ENCODE peak calls at places on chromosomes 2 and 18, in five cellular contexts. Z, C, Y, K and E are unnamed samples.

GRCh38 chr2:43478423-43479086 is 117.3 kb downstream of the THADA start:
- DNase-seq in C (no peak), K (no peak), Z (no peak), Y (no peak), E (no peak)

GRCh38 chr2:12222561-12222960 is 476.1 kb downstream of the LPIN1 start:
- DNase-seq in Z (no peak), C (no peak), K (no peak), Y (no peak), E (no peak)

GRCh38 chr18:3441290-3441689 is 8.7 kb upstream of the TGIF1 start:
- DNase-seq in Y (peak; percentile 38), K (no peak), C (no peak), Z (peak; percentile 10), E (peak; percentile 32)

GRCh38 chr18:11148655-11149440 is 521 bp downstream of the PIEZO2 start:
- DNase-seq in C (no peak), K (no peak), Y (peak; percentile 38), Z (peak; percentile 47), E (no peak)

GRCh38 chr2:102502576-102502975 is 29.6 kb downstream of the SLC9A4 start:
- DNase-seq in K (no peak), Z (no peak), C (no peak), Y (no peak), E (no peak)

GRCh38 chr2:238498691-238499295 is 72.1 kb downstream of the ASB1 start:
- DNase-seq in Z (no peak), C (no peak), Y (no peak), K (no peak), E (no peak)

GRCh38 chr2:46974174-46974573 is 58.6 kb upstream of the MCFD2 start:
- DNase-seq in Y (no peak), C (no peak), K (no peak), Z (no peak), E (no peak)

GRCh38 chr18:34492652-34493051 is 217.4 kb upstream of the DTNA start:
- DNase-seq in C (no peak), Y (no peak), Z (no peak), K (no peak), E (no peak)

GRCh38 chr2:134668821-134669220 is 50.0 kb downstream of the TMEM163 start:
- DNase-seq in Z (no peak), Y (no peak), C (no peak), K (no peak), E (no peak)

GRCh38 chr18:79382681-79383387 is 12.9 kb upstream of the NFATC1 start:
- DNase-seq in Z (no peak), K (no peak), C (no peak), Y (no peak), E (no peak)

GRCh38 chr2:63735931-63736820 is 105.5 kb upstream of the UGP2 start:
- DNase-seq in C (no peak), Y (no peak), Z (no peak), K (no peak), E (no peak)

GRCh38 chr2:196399736-196400691 is 228.6 kb upstream of the STK17B start:
- DNase-seq in Y (no peak), K (peak; percentile 88), C (no peak), Z (no peak), E (no peak)

GRCh38 chr2:95380280-95380679 is 22.2 kb upstream of the FAHD2A start:
- DNase-seq in Z (no peak), K (no peak), Y (no peak), C (no peak), E (no peak)

GRCh38 chr2:167689444-167689843 is 558.0 kb downstream of the STK39 start:
- DNase-seq in K (no peak), Z (no peak), C (no peak), Y (no peak), E (no peak)

GRCh38 chr2:156490467-156490840 is 54.3 kb downstream of the GPD2 start:
- DNase-seq in Y (no peak), C (no peak), Z (no peak), K (no peak), E (no peak)

GRCh38 chr2:205758051-205758450 is 75.8 kb downstream of the NRP2 start:
- DNase-seq in Z (no peak), Y (no peak), C (no peak), K (no peak), E (no peak)

GRCh38 chr2:144995482-144995881 is 475.6 kb upstream of the ZEB2 start:
- DNase-seq in C (no peak), Z (no peak), Y (no peak), K (no peak), E (no peak)

GRCh38 chr2:238380336-238380735 is 46.4 kb upstream of the ASB1 start:
- DNase-seq in C (no peak), Y (no peak), Z (no peak), K (no peak), E (no peak)

GRCh38 chr2:106201656-106202055 is 7.6 kb upstream of the UXS1 start:
- DNase-seq in Y (no peak), K (no peak), C (no peak), Z (no peak), E (no peak)

GRCh38 chr18:48547456-48548403 is 8.9 kb downstream of the CTIF start:
- DNase-seq in Z (no peak), Y (no peak), K (peak; percentile 70), C (no peak), E (no peak)

GRCh38 chr2:29166640-29167039 is 51.4 kb downstream of the CLIP4 start:
- DNase-seq in Y (no peak), Z (no peak), C (no peak), K (no peak), E (no peak)

GRCh38 chr2:71538656-71539265 is 85.4 kb downstream of the DYSF start:
- DNase-seq in Y (peak; percentile 7), C (no peak), Z (no peak), K (no peak), E (no peak)